ENCODE peak calls at places on chromosome 4, in four cellular contexts. U is stimulated activated CD4-positive, alpha-beta T cell treated with anti-CD3 and anti-CD28 coated beads, TNF-alpha, amount 100 ng/mL, for 24 hours; K is coronary artery; H is AML-193. A is an unnamed sample.

GRCh38 chr4:168077726-168078239 is 14.6 kb upstream of the ANXA10 start:
- DNase-seq in U (no peak), K (no peak), H (no peak), A (no peak)

GRCh38 chr4:118743867-118744266 is 58.7 kb downstream of the METTL14 start:
- DNase-seq in U (no peak), K (no peak), H (no peak), A (no peak)

GRCh38 chr4:119810001-119810400 is 181.4 kb upstream of the PDE5A start:
- DNase-seq in U (no peak), K (no peak), H (no peak), A (no peak)

GRCh38 chr4:53908661-53909078 is 155.7 kb downstream of the CHIC2 start:
- DNase-seq in U (no peak), K (no peak), H (peak), A (peak)

GRCh38 chr4:13328591-13328990 is 155.5 kb downstream of the RAB28 start:
- DNase-seq in U (no peak), K (no peak), H (no peak), A (no peak)

GRCh38 chr4:135492439-135492838 is 1290.8 kb upstream of the PABPC4L start:
- DNase-seq in U (no peak), K (no peak), H (no peak), A (no peak)

GRCh38 chr4:95572304-95572991 is 23.7 kb upstream of the UNC5C start:
- DNase-seq in U (no peak), K (no peak), H (no peak), A (peak)

GRCh38 chr4:12179264-12179616 is 750.5 kb upstream of the HS3ST1 start:
- DNase-seq in U (no peak), K (no peak), H (no peak), A (no peak)

GRCh38 chr4:11511321-11511720 is 82.6 kb upstream of the HS3ST1 start:
- DNase-seq in U (no peak), K (no peak), H (no peak), A (no peak)

GRCh38 chr4:164748375-164748774 is 5.6 kb upstream of the SMIM31 start:
- DNase-seq in U (no peak), K (no peak), H (peak), A (no peak)

GRCh38 chr4:21656832-21657231 is 291.7 kb downstream of the KCNIP4 start:
- DNase-seq in U (no peak), K (no peak), H (no peak), A (no peak)

GRCh38 chr4:107913283-107913899 is 18.0 kb upstream of the CYP2U1 start:
- DNase-seq in U (no peak), K (no peak), H (peak), A (peak)

GRCh38 chr4:179415842-179416223 is 1973.6 kb upstream of the AGA start:
- DNase-seq in U (no peak), K (no peak), H (no peak), A (no peak)

GRCh38 chr4:7763788-7764187 is 175.9 kb downstream of the AFAP1 start:
- DNase-seq in U (no peak), K (no peak), H (no peak), A (no peak)

GRCh38 chr4:8419222-8420041 is 21.1 kb downstream of the ACOX3 start:
- DNase-seq in U (peak), K (no peak), H (no peak), A (no peak)

GRCh38 chr4:99960648-99961047 is 10.6 kb upstream of the H2AZ1 start:
- DNase-seq in U (no peak), K (no peak), H (no peak), A (no peak)